ENCODE peak calls at places on chromosomes 1 and 21, in ten cellular contexts. X, K, M, O, S, C, N, J, F and T are unnamed samples.

GRCh38 chr1:182604128-182604834 is at the start of gene RGS16:
- DNase-seq in F (peak), J (peak), O (peak), S (peak), X (peak), K (peak), N (no peak), C (peak), M (peak), T (no peak)

GRCh38 chr1:26391450-26391849 is 18.9 kb upstream of the ZNF683 start:
- DNase-seq in S (peak), O (no peak), X (no peak), M (peak), N (peak), F (no peak), K (no peak), C (peak), J (peak), T (no peak)

GRCh38 chr1:228039006-228039481 is 32.2 kb downstream of the WNT3A start:
- DNase-seq in N (no peak), F (peak), J (no peak), C (no peak), M (no peak), S (no peak), K (peak), X (no peak), O (no peak), T (no peak)

GRCh38 chr1:242873661-242874060 is 349.2 kb upstream of the PLD5 start:
- DNase-seq in M (no peak), K (no peak), X (no peak), N (no peak), S (no peak), F (no peak), O (no peak), C (no peak), J (no peak), T (no peak)

GRCh38 chr1:43337588-43337987 is at the start of gene MPL:
- DNase-seq in C (no peak), F (no peak), K (no peak), S (no peak), O (no peak), X (no peak), N (no peak), M (no peak), J (no peak), T (no peak)

GRCh38 chr1:29896300-29896699 is 660.0 kb downstream of the PTPRU start:
- DNase-seq in S (no peak), C (no peak), X (no peak), O (no peak), N (no peak), J (no peak), K (no peak), F (no peak), M (no peak), T (no peak)

GRCh38 chr1:38446936-38447335 is 400.3 kb upstream of the POU3F1 start:
- DNase-seq in N (no peak), K (no peak), C (no peak), S (no peak), X (no peak), F (no peak), O (no peak), J (no peak), M (no peak), T (no peak)

GRCh38 chr1:27544818-27545612 is 55.0 kb upstream of the WASF2 start:
- DNase-seq in J (peak), F (peak), O (peak), X (no peak), N (peak), S (peak), C (peak), K (no peak), M (no peak), T (no peak)

GRCh38 chr1:223531742-223532341 is 133.7 kb downstream of the CAPN8 start:
- DNase-seq in N (peak), C (peak), F (peak), O (no peak), M (peak), S (peak), K (no peak), J (peak), X (peak), T (no peak)

GRCh38 chr1:66944330-66945274 is 19.8 kb downstream of the MIER1 start:
- DNase-seq in X (no peak), J (peak), M (no peak), S (peak), N (peak), C (peak), O (peak), K (no peak), F (peak), T (peak)

GRCh38 chr1:26797627-26798026 is 9.9 kb downstream of the PIGV start:
- DNase-seq in J (no peak), S (no peak), K (no peak), C (no peak), X (no peak), F (no peak), O (no peak), N (no peak), M (no peak), T (no peak)

GRCh38 chr1:159957824-159958268 is 3.8 kb upstream of the SLAMF9 start:
- DNase-seq in S (no peak), O (no peak), M (no peak), C (no peak), F (no peak), X (no peak), K (peak), J (no peak), N (no peak), T (no peak)

GRCh38 chr1:22876359-22877111 is 96.1 kb downstream of the LACTBL1 start:
- DNase-seq in C (peak), S (peak), F (peak), N (peak), X (no peak), J (peak), M (no peak), K (no peak), O (no peak), T (no peak)

GRCh38 chr1:229432116-229432461 is 1.8 kb downstream of the ACTA1 start:
- DNase-seq in F (no peak), K (no peak), N (no peak), C (no peak), J (no peak), O (no peak), M (no peak), X (no peak), S (no peak), T (no peak)

GRCh38 chr1:222539951-222540597 is 7.8 kb downstream of the HHIPL2 start:
- DNase-seq in O (no peak), K (no peak), F (no peak), C (no peak), M (no peak), N (peak), X (no peak), J (peak), S (peak), T (no peak)

GRCh38 chr1:30758785-30759380 is 1.3 kb upstream of the LAPTM5 start:
- DNase-seq in X (no peak), O (no peak), F (no peak), M (no peak), J (no peak), C (no peak), S (peak), K (no peak), N (no peak), T (no peak)

GRCh38 chr1:39592069-39592468 is 15.5 kb upstream of the PABPC4 start:
- DNase-seq in M (no peak), O (no peak), X (no peak), N (no peak), K (no peak), J (no peak), S (no peak), F (no peak), C (no peak), T (no peak)

GRCh38 chr1:244052728-244053312 is 1.7 kb downstream of the ZBTB18 start:
- DNase-seq in S (no peak), K (no peak), N (no peak), J (no peak), M (no peak), X (no peak), C (no peak), F (no peak), O (no peak), T (no peak)

GRCh38 chr1:39576016-39576657 is 453 bp downstream of the PABPC4 start:
- DNase-seq in S (no peak), X (peak), K (no peak), N (peak), F (peak), C (no peak), J (peak), O (no peak), M (peak), T (no peak)

GRCh38 chr21:46065215-46065992 is 32.5 kb upstream of the COL6A2 start:
- DNase-seq in N (peak), J (peak), M (no peak), K (peak), S (peak), X (peak), C (peak), O (peak), F (peak), T (no peak)

GRCh38 chr1:115327270-115327669 is 10.8 kb downstream of the NGF start:
- DNase-seq in J (no peak), C (no peak), F (no peak), M (no peak), O (no peak), S (no peak), X (no peak), K (no peak), N (no peak), T (no peak)

GRCh38 chr1:230137328-230137815 is 70.3 kb downstream of the GALNT2 start:
- DNase-seq in K (no peak), S (peak), C (peak), O (no peak), X (no peak), N (no peak), M (no peak), J (no peak), F (no peak), T (no peak)

GRCh38 chr1:26690157-26690556 is 5.7 kb upstream of the ARID1A start:
- DNase-seq in X (no peak), N (no peak), O (no peak), F (no peak), K (no peak), C (no peak), M (no peak), J (no peak), S (no peak), T (no peak)

GRCh38 chr1:167987174-167987573 is 50.3 kb upstream of the MPC2 start:
- DNase-seq in X (no peak), J (no peak), N (no peak), M (no peak), K (no peak), F (no peak), S (peak), C (no peak), O (no peak), T (no peak)

GRCh38 chr1:175207971-175208370 is 15.4 kb upstream of the KIAA0040 start:
- DNase-seq in N (no peak), J (no peak), M (peak), C (no peak), K (no peak), F (no peak), O (no peak), S (no peak), X (no peak), T (no peak)

GRCh38 chr1:161098161-161099068 is at the start of gene KLHDC9:
- DNase-seq in X (peak), F (peak), N (peak), S (peak), M (peak), C (peak), O (peak), J (peak), K (no peak), T (no peak)

GRCh38 chr1:174839211-174839610 is 160.5 kb upstream of the CACYBP start:
- DNase-seq in M (no peak), J (peak), S (no peak), C (no peak), F (no peak), X (no peak), K (no peak), N (no peak), O (no peak), T (no peak)

GRCh38 chr1:228989992-228990827 is 254.9 kb downstream of the RHOU start:
- DNase-seq in K (no peak), C (no peak), J (no peak), F (peak), X (peak), N (no peak), M (peak), S (peak), O (peak), T (no peak)

GRCh38 chr1:43036457-43036827 is 77.8 kb upstream of the SLC2A1 start:
- DNase-seq in J (no peak), S (no peak), X (no peak), K (no peak), O (no peak), M (no peak), N (no peak), C (no peak), F (no peak), T (peak)

GRCh38 chr1:1272341-1273151 is 1.1 kb downstream of the UBE2J2 start:
- DNase-seq in M (no peak), N (no peak), J (no peak), F (peak), O (no peak), C (no peak), S (no peak), X (peak), K (no peak), T (no peak)

GRCh38 chr1:233183226-233184020 is 112.1 kb downstream of the PCNX2 start:
- DNase-seq in N (no peak), M (no peak), F (no peak), O (no peak), X (no peak), C (no peak), S (no peak), K (no peak), J (peak), T (no peak)

GRCh38 chr1:25022361-25023189 is 92.5 kb upstream of the RUNX3 start:
- DNase-seq in O (peak), X (peak), F (no peak), C (peak), S (peak), M (no peak), J (peak), K (no peak), N (peak), T (no peak)

GRCh38 chr1:11648732-11649158 is 5.5 kb downstream of the FBXO2 start:
- DNase-seq in J (no peak), K (no peak), N (no peak), C (no peak), S (no peak), X (peak), M (no peak), F (no peak), O (no peak), T (no peak)